ENCODE peak calls at places on chromosome 7, in six cellular contexts. W is pulmonary artery endothelial cell; Z is activated T-helper 1 cell treated with anti-CD3 and anti-CD28 coated beads, Interleukin-12 subunit alpha, Interleukin-12 subunit beta, Interleukin-2, Interleukin-4 antibody, amounts not matched to agents 30 ng/mL and 10 ng/mL and 1 ng/mL, durations not matched to agents 14 hours and 24 hours and 36 hours; J is transverse colon; P is RPMI7951; I is glutamatergic neuron. X is an unnamed sample.

GRCh38 chr7:96228760-96229159 is 93.1 kb downstream of the SLC25A13 start:
- DNase-seq in I (no peak), Z (no peak), P (no peak), W (no peak), J (no peak), X (no peak)

GRCh38 chr7:156621628-156622027 is 18.9 kb upstream of the RNF32 start:
- DNase-seq in P (no peak), Z (no peak), J (no peak), I (no peak), W (no peak), X (no peak)

GRCh38 chr7:2613926-2614613 is 17.7 kb upstream of the TTYH3 start:
- DNase-seq in J (no peak), P (peak), Z (no peak), I (no peak), W (no peak), X (no peak)

GRCh38 chr7:87328281-87328680 is 17.2 kb upstream of the CROT start:
- DNase-seq in Z (no peak), P (peak), I (no peak), J (no peak), W (no peak), X (no peak)

GRCh38 chr7:3787717-3788311 is 486.8 kb downstream of the SDK1 start:
- DNase-seq in Z (no peak), W (no peak), P (no peak), J (no peak), I (no peak), X (no peak)

GRCh38 chr7:41116337-41116736 is 586.6 kb downstream of the INHBA start:
- DNase-seq in I (no peak), P (peak), W (no peak), J (no peak), Z (no peak), X (no peak)

GRCh38 chr7:84412161-84412969 is 217.8 kb upstream of the SEMA3A start:
- DNase-seq in W (no peak), P (peak), J (no peak), I (no peak), Z (no peak), X (no peak)

GRCh38 chr7:100483728-100484635 is at the start of gene NYAP1:
- DNase-seq in W (no peak), P (no peak), Z (no peak), I (no peak), J (peak), X (no peak)

GRCh38 chr7:115009736-115010435 is 88.0 kb downstream of the MDFIC start:
- DNase-seq in I (no peak), J (peak), Z (no peak), W (no peak), P (no peak), X (no peak)

GRCh38 chr7:106640368-106641141 is 20.4 kb downstream of the CCDC71L start:
- DNase-seq in P (peak), I (no peak), Z (no peak), W (no peak), J (no peak), X (no peak)

GRCh38 chr7:39697481-39697880 is 74.1 kb downstream of the RALA start:
- DNase-seq in Z (no peak), W (no peak), P (no peak), I (no peak), J (no peak), X (no peak)

GRCh38 chr7:70595741-70596574 is 536.0 kb upstream of the GALNT17 start:
- DNase-seq in P (no peak), J (peak), Z (no peak), W (no peak), I (peak), X (peak)

GRCh38 chr7:1899201-1899600 is 229.1 kb downstream of the ELFN1 start:
- DNase-seq in P (peak), Z (no peak), J (no peak), W (no peak), I (peak), X (no peak)

GRCh38 chr7:116438274-116438673 is 61.3 kb upstream of the CAV2 start:
- DNase-seq in I (no peak), W (no peak), J (peak), P (peak), Z (no peak), X (no peak)

GRCh38 chr7:150909192-150909591 is 56.9 kb downstream of the AOC1 start:
- DNase-seq in Z (no peak), I (no peak), P (no peak), W (no peak), J (no peak), X (no peak)

GRCh38 chr7:122618603-122619189 is 80.2 kb downstream of the RNF133 start:
- DNase-seq in W (no peak), J (no peak), I (no peak), Z (no peak), P (no peak), X (no peak)

GRCh38 chr7:142496545-142496991 is 238.7 kb upstream of the PRSS58 start:
- DNase-seq in I (no peak), W (no peak), Z (no peak), P (peak), J (peak), X (no peak)

GRCh38 chr7:45098983-45099839 is 10.4 kb upstream of the NACAD start:
- DNase-seq in W (no peak), J (no peak), Z (no peak), P (no peak), I (no peak), X (no peak)

GRCh38 chr7:137093198-137093597 is 224.7 kb downstream of the CHRM2 start:
- DNase-seq in Z (no peak), W (no peak), P (no peak), J (no peak), I (no peak), X (no peak)

GRCh38 chr7:94615641-94616040 is 40.3 kb downstream of the SGCE start:
- DNase-seq in I (no peak), Z (no peak), J (no peak), W (no peak), P (no peak), X (no peak)

GRCh38 chr7:20417675-20418382 is 87.1 kb downstream of the ITGB8 start:
- DNase-seq in P (no peak), J (no peak), W (no peak), I (no peak), Z (no peak), X (no peak)

GRCh38 chr7:129574487-129574886 is 37.0 kb upstream of the NRF1 start:
- DNase-seq in P (peak), J (no peak), I (no peak), W (peak), Z (no peak), X (no peak)

GRCh38 chr7:103989200-103989784 is at the start of gene RELN:
- DNase-seq in J (no peak), P (no peak), W (no peak), I (peak), Z (no peak), X (peak)

GRCh38 chr7:48053823-48054222 is 18.5 kb downstream of the C7orf57 start:
- DNase-seq in P (no peak), W (no peak), Z (no peak), J (no peak), I (no peak), X (no peak)

GRCh38 chr7:66255533-66256100 is 50.5 kb downstream of the TPST1 start:
- DNase-seq in W (no peak), J (no peak), Z (no peak), P (peak), I (no peak), X (no peak)

GRCh38 chr7:28957064-28957821 is 887 bp downstream of the TRIL start:
- DNase-seq in I (peak), P (peak), W (no peak), Z (no peak), J (peak), X (peak)

GRCh38 chr7:44102846-44103565 is 1.1 kb upstream of the AEBP1 start:
- DNase-seq in P (no peak), I (no peak), Z (no peak), W (no peak), J (no peak), X (no peak)

GRCh38 chr7:124791876-124792446 is 26.4 kb upstream of the GPR37 start:
- DNase-seq in Z (no peak), W (no peak), I (no peak), J (no peak), P (no peak), X (no peak)

GRCh38 chr7:86209036-86209435 is 434.7 kb upstream of the GRM3 start:
- DNase-seq in P (no peak), I (no peak), Z (no peak), W (no peak), J (no peak), X (no peak)

GRCh38 chr7:88681682-88682081 is 77.8 kb upstream of the ZNF804B start:
- DNase-seq in Z (no peak), P (no peak), J (no peak), I (no peak), W (no peak), X (no peak)

GRCh38 chr7:102193806-102194205 is 92.9 kb upstream of the SH2B2 start:
- DNase-seq in P (peak), W (no peak), Z (no peak), I (no peak), J (no peak), X (no peak)

GRCh38 chr7:539731-540411 is 20.2 kb upstream of the PDGFA start:
- DNase-seq in W (no peak), I (no peak), J (peak), Z (no peak), P (peak), X (no peak)

GRCh38 chr7:108503112-108504026 is 22.6 kb downstream of the PNPLA8 start:
- DNase-seq in I (no peak), Z (no peak), W (no peak), P (peak), J (no peak), X (no peak)

GRCh38 chr7:81499262-81500116 is 270.4 kb downstream of the HGF start:
- DNase-seq in P (peak), Z (no peak), J (no peak), I (no peak), W (peak), X (no peak)

GRCh38 chr7:56009695-56010094 is 41.5 kb downstream of the PSPH start:
- DNase-seq in P (no peak), J (peak), Z (no peak), W (no peak), I (no peak), X (no peak)

GRCh38 chr7:96996111-96996936 is 9.0 kb upstream of the DLX6 start:
- DNase-seq in Z (no peak), W (no peak), J (no peak), I (no peak), P (no peak), X (peak)

GRCh38 chr7:47478017-47478344 is 103.9 kb downstream of the TNS3 start:
- DNase-seq in I (no peak), P (peak), W (no peak), J (no peak), Z (no peak), X (no peak)

GRCh38 chr7:129779602-129780256 is 168.2 kb downstream of the NRF1 start:
- DNase-seq in Z (no peak), P (no peak), I (no peak), W (no peak), J (peak), X (peak)